ENCODE peak calls at places on chromosomes 13 and 19, in seven cellular contexts. E is IMR-90, D is pancreas, L is colonic mucosa, O is ovary, G is lower lobe of right lung, Q is tibial nerve. C is an unnamed sample.
A peak's percentile ranks its signal among the peaks of the same experiment; 100 is the strongest.

GRCh38 chr13:85724554-85725432 is 74.4 kb downstream of the SLITRK6 start:
- DNase-seq in E (peak; percentile 68), D (no peak), L (no peak), O (no peak), G (no peak), Q (no peak), C (peak; percentile 40)

GRCh38 chr13:27442071-27442647 is 8.2 kb downstream of the MTIF3 start:
- DNase-seq in E (no peak), D (no peak), L (peak; percentile 61), O (no peak), G (no peak), Q (no peak), C (peak; percentile 19)

GRCh38 chr13:36981156-36981743 is 17.9 kb downstream of the ALG5 start:
- DNase-seq in E (peak; percentile 79), D (no peak), L (no peak), O (no peak), G (no peak), Q (no peak), C (peak; percentile 57)

GRCh38 chr19:48830088-48830487 is 6.2 kb downstream of the HSD17B14 start:
- DNase-seq in E (no peak), D (no peak), L (no peak), O (no peak), G (no peak), Q (no peak), C (no peak)

GRCh38 chr13:51370116-51370515 is 30.6 kb downstream of the SERPINE3 start:
- DNase-seq in E (peak; percentile 41), D (no peak), L (no peak), O (no peak), G (no peak), Q (no peak), C (peak; percentile 43)

GRCh38 chr19:43028866-43029265 is 2.6 kb upstream of the PSG11 start:
- DNase-seq in E (no peak), D (no peak), L (no peak), O (no peak), G (no peak), Q (no peak), C (no peak)

GRCh38 chr13:65461590-65461989 is 1768.5 kb downstream of the PCDH9 start:
- DNase-seq in E (peak; percentile 83), D (no peak), L (no peak), O (no peak), G (no peak), Q (no peak), C (no peak)

GRCh38 chr13:99653526-99653925 is 152.3 kb downstream of the TM9SF2 start:
- DNase-seq in E (no peak), D (no peak), L (no peak), O (no peak), G (no peak), Q (no peak), C (no peak)

GRCh38 chr13:73991884-73992283 is 142.3 kb downstream of the KLF12 start:
- DNase-seq in E (no peak), D (no peak), L (no peak), O (no peak), G (no peak), Q (no peak), C (no peak)

GRCh38 chr13:65744761-65745160 is 1485.4 kb downstream of the PCDH9 start:
- DNase-seq in E (peak; percentile 79), D (no peak), L (no peak), O (no peak), G (no peak), Q (no peak), C (no peak)

GRCh38 chr13:28754698-28755545 is 36.2 kb upstream of the SLC46A3 start:
- DNase-seq in E (peak; percentile 13), D (no peak), L (peak; percentile 47), O (no peak), G (no peak), Q (no peak), C (no peak)

GRCh38 chr19:44232867-44233266 is 20.5 kb downstream of the ZNF227 start:
- DNase-seq in E (no peak), D (no peak), L (no peak), O (no peak), G (no peak), Q (no peak), C (no peak)

GRCh38 chr13:29449726-29450125 is 145.8 kb downstream of the SLC7A1 start:
- DNase-seq in E (no peak), D (no peak), L (no peak), O (no peak), G (no peak), Q (no peak), C (no peak)

GRCh38 chr13:70668293-70668692 is 560.0 kb upstream of the KLHL1 start:
- DNase-seq in E (no peak), D (no peak), L (no peak), O (no peak), G (no peak), Q (no peak), C (peak; percentile 92)

GRCh38 chr13:76380436-76381065 is 505.7 kb downstream of the KCTD12 start:
- DNase-seq in E (peak; percentile 0), D (no peak), L (no peak), O (no peak), G (no peak), Q (no peak), C (no peak)

GRCh38 chr13:30126903-30127428 is 180.4 kb downstream of the KATNAL1 start:
- DNase-seq in E (peak; percentile 61), D (no peak), L (no peak), O (no peak), G (no peak), Q (no peak), C (no peak)

DNA sequence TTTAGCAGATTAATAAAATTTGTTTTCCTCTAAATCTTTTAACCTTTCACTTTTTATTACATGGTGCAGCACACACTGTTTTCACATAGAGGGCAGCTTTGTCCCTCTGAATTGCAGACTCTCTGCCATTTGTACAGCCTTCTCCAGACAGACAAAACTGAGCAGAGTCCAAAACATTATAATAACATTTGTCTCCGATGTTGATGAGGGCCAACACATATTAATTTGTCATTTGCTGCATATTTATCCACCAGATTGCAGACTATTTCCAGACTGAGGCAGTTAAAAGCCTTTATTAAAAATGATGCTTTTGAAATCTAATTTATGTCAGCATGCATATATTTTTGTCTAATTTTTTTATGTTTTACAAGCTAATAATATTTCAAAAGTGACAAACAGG is 1251.9 kb upstream of the SLC10A2 start:
- DNase-seq in E (peak; percentile 49), D (no peak), L (no peak), O (no peak), G (no peak), Q (no peak), C (peak; percentile 47)
- TF ChIP-seq CTCF in E (peak; percentile 58), D (no peak), L (no peak), O (no peak), G (no peak), Q (no peak), C (peak; percentile 53)

GRCh38 chr19:54253331-54254194 is 3.5 kb downstream of the LILRB5 start:
- DNase-seq in E (no peak), D (no peak), L (no peak), O (no peak), G (no peak), Q (no peak), C (no peak)
- H3K4me3 ChIP-seq in E (no peak overlapping the region), D (no peak overlapping the region), L (no peak overlapping the region), O (no peak overlapping the region), G (no peak overlapping the region), Q (no peak overlapping the region), C (no peak overlapping the region)

DNA sequence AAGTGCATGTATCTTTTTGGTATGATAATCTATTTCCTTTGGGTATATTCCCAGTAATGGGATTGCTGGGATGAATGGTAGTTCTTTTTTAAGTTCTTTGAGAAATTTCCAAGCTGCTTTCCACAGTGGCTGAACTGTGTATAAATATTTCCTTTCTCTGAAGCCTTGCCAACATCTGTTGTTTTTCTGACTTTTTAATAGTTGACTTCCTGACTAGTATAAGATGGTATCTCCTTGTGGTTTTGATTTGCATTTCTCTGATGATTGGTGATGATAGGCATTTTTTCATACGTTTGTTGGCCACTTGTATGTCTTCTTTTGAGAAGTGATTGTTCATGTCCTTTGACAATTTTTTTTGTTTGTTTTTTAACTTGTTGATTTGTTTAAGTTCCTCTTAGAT is 61.6 kb upstream of the PCDH17 start:
- DNase-seq in E (no peak), D (no peak), L (no peak), O (no peak), G (no peak), Q (no peak), C (no peak)
- TF ChIP-seq CTCF in E (no peak), D (no peak), L (no peak), O (no peak), G (no peak), Q (no peak), C (no peak)

DNA sequence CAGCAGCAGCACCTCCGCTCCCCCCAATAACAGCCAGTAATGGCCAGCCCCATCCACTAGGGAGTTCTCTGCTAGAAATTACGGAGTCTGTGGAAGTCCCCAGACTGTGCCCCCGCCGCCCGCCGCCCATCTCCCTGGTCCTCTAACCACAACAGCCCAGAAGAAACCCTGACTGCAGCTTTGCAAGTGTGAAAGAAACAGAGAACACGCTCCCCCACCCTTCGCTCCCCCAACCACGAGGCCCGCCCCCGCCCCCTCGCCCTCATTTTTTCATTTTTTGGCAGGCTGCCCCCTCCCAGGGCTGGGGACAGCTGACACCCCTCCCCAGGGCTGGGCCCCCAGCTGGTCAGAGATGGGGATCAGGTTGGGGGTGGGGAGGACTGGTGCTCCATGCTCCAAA is 29.6 kb upstream of the ASF1B start:
- DNase-seq in E (no peak), D (no peak), L (no peak), O (no peak), G (no peak), Q (no peak), C (no peak)
- H3K4me3 ChIP-seq in E (no peak overlapping the region), D (no peak overlapping the region), L (no peak overlapping the region), O (no peak overlapping the region), G (no peak overlapping the region), Q (no peak overlapping the region), C (no peak overlapping the region)

GRCh38 chr19:31670931-31671330 is 321.7 kb upstream of the TSHZ3 start:
- DNase-seq in E (no peak), D (no peak), L (no peak), O (no peak), G (no peak), Q (no peak), C (no peak)

GRCh38 chr19:31674503-31675186 is 325.4 kb upstream of the TSHZ3 start:
- DNase-seq in E (peak; percentile 47), D (no peak), L (no peak), O (no peak), G (no peak), Q (no peak), C (no peak)

GRCh38 chr19:31675187-31675913 is 326.1 kb upstream of the TSHZ3 start:
- DNase-seq in E (peak; percentile 59), D (no peak), L (no peak), O (no peak), G (no peak), Q (no peak), C (no peak)

GRCh38 chr19:31678421-31678820 is 329.2 kb upstream of the TSHZ3 start:
- DNase-seq in E (no peak), D (no peak), L (no peak), O (no peak), G (no peak), Q (no peak), C (no peak)

GRCh38 chr19:31676271-31677004 is 327.2 kb upstream of the TSHZ3 start:
- DNase-seq in E (no peak), D (no peak), L (no peak), O (no peak), G (no peak), Q (no peak), C (no peak)
- TF ChIP-seq CTCF in E (no peak), D (no peak), L (no peak), O (no peak), G (peak; percentile 44), Q (no peak), C (no peak)

GRCh38 chr19:22814124-22814523 is 18.0 kb upstream of the ZNF723 start:
- DNase-seq in E (no peak), D (no peak), L (no peak), O (no peak), G (no peak), Q (no peak), C (no peak)
- H3K4me3 ChIP-seq in E (no peak overlapping the region), D (no peak overlapping the region), L (no peak overlapping the region), O (no peak overlapping the region), G (no peak overlapping the region), Q (no peak overlapping the region), C (no peak overlapping the region)

C was measured in epithelial cell of esophagus.